ENCODE peak calls at places on chromosomes 5 and 9, in nine cellular contexts. H is AG04450; J is body of pancreas; E is fibroblast of mammary gland; A is hepatocyte; C is CD8-positive, alpha-beta memory T cell; Y is choroid plexus epithelial cell; M is astrocyte of the spinal cord; P is right cardiac atrium. B is an unnamed sample.

GRCh38 chr9:135583686-135584011 is 22.1 kb downstream of the PAEP start:
- DNase-seq in H (no peak), J (no peak), E (no peak), A (peak), C (no peak), Y (no peak), M (no peak), P (no peak), B (no peak)

GRCh38 chr5:149799119-149799623 is 69.1 kb downstream of the PPARGC1B start:
- DNase-seq in H (peak), J (peak), E (peak), A (peak), C (no peak), Y (peak), M (peak), P (peak), B (no peak)

GRCh38 chr9:130451509-130452388 is 7.0 kb downstream of the ASS1 start:
- DNase-seq in H (peak), J (peak), E (peak), A (peak), C (no peak), Y (peak), M (peak), P (peak), B (peak)

GRCh38 chr5:56481147-56481997 is 248.2 kb upstream of the ANKRD55 start:
- DNase-seq in H (no peak), J (peak), E (peak), A (peak), C (no peak), Y (peak), M (peak), P (peak), B (no peak)

GRCh38 chr5:140575309-140575708 is 10.7 kb downstream of the SLC35A4 start:
- DNase-seq in H (no peak), J (no peak), E (peak), A (no peak), C (no peak), Y (peak), M (no peak), P (peak), B (peak)

GRCh38 chr5:107875834-107876233 is 205.1 kb upstream of the EFNA5 start:
- DNase-seq in H (no peak), J (no peak), E (peak), A (peak), C (no peak), Y (peak), M (peak), P (no peak), B (peak)

GRCh38 chr9:68685770-68686169 is 19.3 kb upstream of the PIP5K1B start:
- DNase-seq in H (no peak), J (peak), E (no peak), A (no peak), C (no peak), Y (no peak), M (no peak), P (no peak), B (peak)

GRCh38 chr5:14759744-14760547 is 95.4 kb downstream of the OTULIN start:
- DNase-seq in H (no peak), J (no peak), E (no peak), A (no peak), C (no peak), Y (no peak), M (no peak), P (no peak), B (peak)

GRCh38 chr9:92706218-92706940 is 36.4 kb upstream of the IPPK start:
- DNase-seq in H (no peak), J (no peak), E (peak), A (no peak), C (no peak), Y (peak), M (no peak), P (no peak), B (peak)

GRCh38 chr5:158388018-158388417 is 529.1 kb upstream of the CLINT1 start:
- DNase-seq in H (no peak), J (peak), E (no peak), A (no peak), C (no peak), Y (no peak), M (no peak), P (no peak), B (peak)

GRCh38 chr5:74641778-74642542 is 1.4 kb upstream of the ENC1 start:
- DNase-seq in H (peak), J (peak), E (peak), A (peak), C (no peak), Y (peak), M (peak), P (peak), B (peak)

GRCh38 chr5:67293177-67293576 is 96.6 kb upstream of the CD180 start:
- DNase-seq in H (no peak), J (no peak), E (no peak), A (no peak), C (no peak), Y (no peak), M (no peak), P (no peak), B (no peak)

GRCh38 chr5:142059304-142059940 is 46.6 kb upstream of the GNPDA1 start:
- DNase-seq in H (no peak), J (peak), E (peak), A (no peak), C (no peak), Y (peak), M (no peak), P (no peak), B (no peak)

GRCh38 chr5:132498152-132498551 is 7.6 kb upstream of the IRF1 start:
- DNase-seq in H (no peak), J (peak), E (peak), A (peak), C (no peak), Y (no peak), M (no peak), P (peak), B (no peak)

GRCh38 chr5:126855266-126855665 is 78.3 kb downstream of the LMNB1 start:
- DNase-seq in H (no peak), J (no peak), E (no peak), A (no peak), C (no peak), Y (peak), M (no peak), P (no peak), B (no peak)

GRCh38 chr5:71925608-71926091 is 181.6 kb upstream of the MAP1B start:
- DNase-seq in H (no peak), J (no peak), E (no peak), A (no peak), C (no peak), Y (peak), M (peak), P (peak), B (no peak)

GRCh38 chr9:11149065-11149464 is 536.3 kb upstream of the PTPRD start:
- DNase-seq in H (no peak), J (no peak), E (no peak), A (no peak), C (no peak), Y (no peak), M (no peak), P (no peak), B (peak)

GRCh38 chr5:53902524-53902923 is 342.1 kb downstream of the NDUFS4 start:
- DNase-seq in H (no peak), J (no peak), E (no peak), A (no peak), C (no peak), Y (no peak), M (no peak), P (peak), B (no peak)

GRCh38 chr9:114606597-114607207 is 4.4 kb upstream of the TMEM268 start:
- DNase-seq in H (no peak), J (peak), E (peak), A (peak), C (no peak), Y (peak), M (peak), P (peak), B (no peak)

GRCh38 chr9:7974335-7975005 is 174.9 kb upstream of the DMAC1 start:
- DNase-seq in H (no peak), J (no peak), E (no peak), A (no peak), C (no peak), Y (no peak), M (no peak), P (no peak), B (no peak)

GRCh38 chr9:91182429-91182828 is 179.3 kb downstream of the AUH start:
- DNase-seq in H (no peak), J (no peak), E (peak), A (peak), C (no peak), Y (peak), M (no peak), P (no peak), B (no peak)

GRCh38 chr5:102763734-102764133 is 8.6 kb downstream of the PAM start:
- DNase-seq in H (no peak), J (no peak), E (no peak), A (no peak), C (no peak), Y (no peak), M (no peak), P (no peak), B (no peak)

GRCh38 chr9:90942555-90942954 is 140.9 kb downstream of the SYK start:
- DNase-seq in H (no peak), J (no peak), E (no peak), A (no peak), C (no peak), Y (no peak), M (no peak), P (no peak), B (no peak)

GRCh38 chr5:151315998-151316597 is 12.5 kb upstream of the SLC36A3 start:
- DNase-seq in H (peak), J (peak), E (peak), A (peak), C (peak), Y (peak), M (peak), P (peak), B (peak)

GRCh38 chr5:140234590-140234989 is 59.6 kb downstream of the CYSTM1 start:
- DNase-seq in H (no peak), J (no peak), E (no peak), A (no peak), C (no peak), Y (no peak), M (no peak), P (no peak), B (no peak)

GRCh38 chr5:176659440-176659839 is 12.2 kb downstream of the TSPAN17 start:
- DNase-seq in H (no peak), J (no peak), E (no peak), A (no peak), C (no peak), Y (no peak), M (no peak), P (no peak), B (no peak)

GRCh38 chr9:38687992-38688391 is 31.9 kb downstream of the FAM240B start:
- DNase-seq in H (no peak), J (no peak), E (no peak), A (no peak), C (no peak), Y (no peak), M (no peak), P (no peak), B (no peak)

GRCh38 chr9:97907051-97907450 is 15.2 kb downstream of the TRMO start:
- DNase-seq in H (no peak), J (no peak), E (no peak), A (no peak), C (no peak), Y (no peak), M (no peak), P (no peak), B (no peak)

DNA sequence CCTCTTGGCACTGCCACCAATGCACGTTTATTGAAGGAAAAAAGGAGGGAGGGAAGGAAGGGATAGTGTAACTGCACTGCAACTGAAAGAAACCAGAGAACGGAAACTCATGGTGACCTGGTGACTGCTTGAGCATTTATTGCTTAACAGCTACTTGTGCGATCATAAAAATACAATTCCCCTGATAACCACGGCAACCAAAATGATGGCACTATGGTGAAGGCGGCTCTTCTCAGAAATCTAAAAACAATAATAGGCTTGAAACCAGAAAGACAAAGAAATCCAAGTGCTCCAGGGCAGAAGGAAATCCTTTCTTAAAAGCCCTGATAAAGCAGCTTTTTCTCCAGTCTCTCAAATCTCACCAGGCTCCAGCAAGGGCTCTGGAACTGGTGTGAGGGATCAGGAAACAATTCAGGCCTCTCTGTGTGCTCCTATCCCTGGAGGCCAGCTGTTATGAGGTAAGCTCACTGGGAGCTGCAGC is 1.9 kb downstream of the FBXO10 start:
- DNase-seq in H (no peak), J (no peak), E (peak), A (peak), C (no peak), Y (peak), M (peak), P (no peak), B (peak)
- H3K4me3 ChIP-seq in H (no peak), J (no peak), E (no peak), A (no peak), C (no peak), Y (peak), M (no peak), P (no peak), B (peak)

GRCh38 chr5:1915316-1915715 is 32.6 kb upstream of the IRX4 start:
- DNase-seq in H (no peak), J (no peak), E (no peak), A (no peak), C (no peak), Y (no peak), M (no peak), P (no peak), B (no peak)
- H3K4me3 ChIP-seq in H (no peak), J (no peak), E (no peak), A (no peak), C (no peak), Y (no peak), M (no peak), P (no peak), B (no peak)

GRCh38 chr5:10674096-10674495 is 86.9 kb downstream of the DAP start:
- DNase-seq in H (no peak), J (no peak), E (no peak), A (no peak), C (no peak), Y (no peak), M (no peak), P (no peak), B (no peak)

GRCh38 chr5:10676946-10677345 is 84.1 kb downstream of the DAP start:
- DNase-seq in H (no peak), J (no peak), E (no peak), A (no peak), C (no peak), Y (no peak), M (no peak), P (no peak), B (no peak)

GRCh38 chr5:10676224-10676623 is 84.8 kb downstream of the DAP start:
- DNase-seq in H (no peak), J (no peak), E (no peak), A (no peak), C (no peak), Y (no peak), M (no peak), P (no peak), B (no peak)

GRCh38 chr5:10674582-10674981 is 86.5 kb downstream of the DAP start:
- DNase-seq in H (no peak), J (no peak), E (no peak), A (no peak), C (no peak), Y (no peak), M (no peak), P (no peak), B (peak)

DNA sequence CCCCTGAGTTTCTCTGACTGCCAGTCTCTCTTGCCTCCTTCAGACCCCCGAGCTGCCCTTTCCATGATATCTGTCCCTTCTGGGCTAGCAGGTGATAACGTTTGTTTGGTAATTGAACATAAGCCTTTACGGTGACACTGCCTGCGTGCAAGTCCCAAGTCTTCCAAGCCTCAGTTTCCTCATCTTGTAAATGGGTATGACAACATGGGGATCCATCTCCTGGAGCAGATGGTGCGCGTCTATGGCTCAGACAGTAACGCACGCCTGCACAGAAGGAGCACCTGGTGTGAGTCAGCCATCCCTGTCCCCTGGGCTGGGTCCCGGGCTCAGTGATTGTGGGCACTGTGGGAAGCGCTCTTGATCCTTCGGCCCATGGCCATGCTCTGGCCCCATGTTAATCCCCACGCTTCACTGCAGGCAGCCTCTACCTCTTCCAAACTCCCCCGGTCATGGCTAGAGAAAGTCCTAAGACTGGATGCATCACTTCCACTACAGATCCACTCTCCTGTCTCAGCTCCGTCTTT is 85.8 kb downstream of the DAP start:
- DNase-seq in H (no peak), J (no peak), E (no peak), A (no peak), C (no peak), Y (no peak), M (no peak), P (no peak), B (peak)
- H3K4me3 ChIP-seq in H (no peak), J (no peak), E (no peak), A (no peak), C (no peak), Y (no peak), M (no peak), P (no peak), B (no peak)

GRCh38 chr5:135577421-135577820 is 1.4 kb downstream of the CXCL14 start:
- DNase-seq in H (no peak), J (no peak), E (no peak), A (no peak), C (no peak), Y (no peak), M (no peak), P (no peak), B (no peak)
- H3K4me3 ChIP-seq in H (no peak), J (no peak), E (no peak), A (no peak), C (no peak), Y (no peak), M (no peak), P (no peak), B (no peak)

GRCh38 chr5:173573126-173573960 is 43.1 kb downstream of the BOD1 start:
- DNase-seq in H (no peak), J (peak), E (peak), A (peak), C (peak), Y (peak), M (peak), P (peak), B (peak)

GRCh38 chr5:173575985-173576384 is 40.5 kb downstream of the BOD1 start:
- DNase-seq in H (no peak), J (no peak), E (no peak), A (no peak), C (no peak), Y (no peak), M (no peak), P (no peak), B (no peak)

GRCh38 chr5:173570321-173571090 is 45.9 kb downstream of the BOD1 start:
- DNase-seq in H (no peak), J (no peak), E (no peak), A (no peak), C (no peak), Y (no peak), M (no peak), P (no peak), B (no peak)

GRCh38 chr5:173574983-173575382 is 41.5 kb downstream of the BOD1 start:
- DNase-seq in H (no peak), J (no peak), E (no peak), A (no peak), C (no peak), Y (no peak), M (no peak), P (no peak), B (no peak)

DNA sequence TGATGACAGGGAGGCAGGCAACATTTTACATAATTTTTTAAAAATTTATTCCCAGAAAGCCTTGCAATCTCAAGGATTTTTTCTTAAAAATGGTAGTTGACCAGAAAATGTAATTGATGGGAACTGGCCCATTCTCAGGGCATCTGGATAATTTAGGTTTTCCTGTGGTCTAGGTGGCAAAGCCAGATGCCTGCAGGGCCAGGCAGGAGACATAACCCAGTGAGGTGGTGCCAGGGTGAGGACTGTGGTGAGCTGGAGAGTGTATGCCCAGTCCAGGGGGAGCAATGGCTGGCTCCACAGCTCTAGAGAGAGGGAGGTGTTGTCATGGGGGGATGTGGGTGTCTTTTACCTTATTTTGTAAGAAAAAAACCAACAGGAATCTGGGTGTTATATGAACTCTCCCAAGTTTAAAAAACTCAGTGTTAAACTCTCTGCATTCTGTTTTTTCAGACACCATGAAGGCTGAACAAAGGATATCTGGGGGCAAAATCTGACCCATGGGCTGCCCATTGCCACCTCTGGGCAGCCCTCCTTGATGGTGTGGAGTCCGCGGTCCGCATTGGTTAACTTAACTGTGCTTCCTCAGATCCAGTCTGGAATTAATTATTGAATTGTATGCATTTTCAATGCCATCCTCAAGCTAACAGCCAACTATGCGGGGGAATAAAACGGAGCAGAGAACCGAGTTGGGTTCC is 43.9 kb downstream of the BOD1 start:
- DNase-seq in H (no peak), J (no peak), E (peak), A (no peak), C (no peak), Y (no peak), M (no peak), P (no peak), B (no peak)
- H3K4me3 ChIP-seq in H (no peak), J (no peak), E (peak), A (no peak), C (no peak), Y (peak), M (no peak), P (no peak), B (no peak)

GRCh38 chr5:119275146-119275872 is 80.5 kb upstream of the TNFAIP8 start:
- DNase-seq in H (no peak), J (no peak), E (peak), A (peak), C (no peak), Y (no peak), M (peak), P (no peak), B (no peak)
- H3K4me3 ChIP-seq in H (no peak), J (no peak), E (no peak), A (no peak), C (peak), Y (no peak), M (no peak), P (no peak), B (no peak)

DNA sequence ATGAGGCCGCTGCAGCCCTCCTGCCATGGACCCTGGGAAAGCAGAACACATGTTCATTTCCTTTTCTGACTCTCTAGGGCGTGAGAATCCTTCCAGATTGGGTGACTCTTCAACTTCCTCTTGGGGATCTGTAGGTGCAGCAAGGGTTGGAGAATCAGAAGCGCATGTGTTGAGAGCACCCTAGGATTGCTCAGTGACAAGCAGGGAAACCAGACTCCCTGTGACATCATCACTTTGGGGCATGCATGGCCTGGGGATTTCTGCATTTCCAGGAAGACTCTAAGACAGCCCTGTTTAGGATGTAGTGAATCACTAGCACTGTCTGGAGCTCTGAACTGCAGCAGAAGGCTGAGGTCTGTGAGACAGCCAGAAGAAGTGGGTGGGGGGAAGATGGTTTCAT is 15.1 kb upstream of the LCP2 start:
- DNase-seq in H (no peak), J (no peak), E (peak), A (peak), C (peak), Y (peak), M (peak), P (no peak), B (no peak)
- H3K4me3 ChIP-seq in H (no peak), J (no peak), E (no peak), A (no peak), C (peak), Y (no peak), M (no peak), P (no peak), B (no peak)

GRCh38 chr9:94705162-94705712 is 21.3 kb upstream of the AOPEP start:
- DNase-seq in H (no peak), J (no peak), E (no peak), A (peak), C (no peak), Y (no peak), M (no peak), P (no peak), B (no peak)
- H3K4me3 ChIP-seq in H (no peak), J (no peak), E (no peak), A (no peak), C (no peak), Y (no peak), M (no peak), P (no peak), B (no peak)

B was measured in WERI-Rb-1.